ENCODE peak calls at places on chromosomes 3 and 15, in five cellular contexts. B, Y, Z, G and V are unnamed samples.

GRCh38 chr3:138412821-138413531 is 21.4 kb upstream of the ESYT3 start:
- DNase-seq in G (peak), B (no peak), Y (no peak), Z (no peak), V (no peak)

GRCh38 chr15:92429378-92430066 is 35.8 kb downstream of the ST8SIA2 start:
- DNase-seq in Y (no peak), Z (no peak), G (peak), B (peak), V (no peak)

GRCh38 chr15:19973718-19974117 is 567.9 kb downstream of the GOLGA6L6 start:
- DNase-seq in B (no peak), Y (no peak), G (no peak), Z (no peak), V (no peak)

GRCh38 chr15:75065467-75065850 is 42.1 kb downstream of the PPCDC start:
- DNase-seq in B (no peak), Y (peak), G (no peak), Z (no peak), V (no peak)

GRCh38 chr3:66265627-66266026 is 44.8 kb downstream of the SLC25A26 start:
- DNase-seq in Z (no peak), G (no peak), B (no peak), Y (no peak), V (no peak)

GRCh38 chr15:47618216-47618615 is 99.1 kb upstream of the SEMA6D start:
- DNase-seq in Y (no peak), G (no peak), Z (peak), B (no peak), V (no peak)

GRCh38 chr3:13559751-13560540 is 11.0 kb downstream of the FBLN2 start:
- DNase-seq in Z (no peak), B (no peak), G (no peak), Y (no peak), V (no peak)

GRCh38 chr15:71154607-71155200 is 39.4 kb downstream of the THSD4 start:
- DNase-seq in G (no peak), B (no peak), Y (no peak), Z (no peak), V (no peak)

GRCh38 chr3:28678083-28678482 is 329.5 kb upstream of the AZI2 start:
- DNase-seq in B (no peak), G (no peak), Z (no peak), Y (no peak), V (no peak)

GRCh38 chr15:88657326-88658069 is 18.7 kb downstream of the ISG20 start:
- DNase-seq in Y (no peak), G (peak), B (peak), Z (peak), V (peak)